ENCODE peak calls at places on chromosome 12, in six cellular contexts. One of them, this sample, is unnamed.

GRCh38 chr12:85489194-85489593 is 209.2 kb downstream of the ALX1 start:
- DNase-seq in heart left ventricle: no peak
- DNase-seq in naive thymus-derived CD4-positive, alpha-beta T cell: no peak
- DNase-seq in trophoblast cell: no peak
- DNase-seq in fibroblast of lung: no peak
- DNase-seq in mammary epithelial cell: no peak
- DNase-seq in this sample: no peak

GRCh38 chr12:42695490-42695995 is 106.0 kb upstream of the PRICKLE1 start:
- DNase-seq in naive thymus-derived CD4-positive, alpha-beta T cell: no peak
- DNase-seq in mammary epithelial cell: no peak
- DNase-seq in heart left ventricle: no peak
- DNase-seq in trophoblast cell: no peak
- DNase-seq in fibroblast of lung: no peak
- DNase-seq in this sample: no peak

GRCh38 chr12:129325566-129325965 is 472.3 kb downstream of the GLT1D1 start:
- DNase-seq in trophoblast cell: no peak
- DNase-seq in fibroblast of lung: no peak
- DNase-seq in naive thymus-derived CD4-positive, alpha-beta T cell: no peak
- DNase-seq in mammary epithelial cell: no peak
- DNase-seq in heart left ventricle: no peak
- DNase-seq in this sample: no peak

GRCh38 chr12:130160306-130160705 is 2.0 kb upstream of the FZD10 start:
- DNase-seq in mammary epithelial cell: no peak
- DNase-seq in trophoblast cell: no peak
- DNase-seq in fibroblast of lung: no peak
- DNase-seq in heart left ventricle: no peak
- DNase-seq in naive thymus-derived CD4-positive, alpha-beta T cell: no peak
- DNase-seq in this sample: peak; percentile 5

GRCh38 chr12:27969011-27969900 is 3.3 kb downstream of the PTHLH start:
- DNase-seq in heart left ventricle: peak; percentile 27
- DNase-seq in trophoblast cell: no peak
- DNase-seq in fibroblast of lung: peak; percentile 38
- DNase-seq in mammary epithelial cell: no peak
- DNase-seq in naive thymus-derived CD4-positive, alpha-beta T cell: no peak
- DNase-seq in this sample: no peak

GRCh38 chr12:96719671-96720362 is 187.2 kb upstream of the NEDD1 start:
- DNase-seq in trophoblast cell: no peak
- DNase-seq in mammary epithelial cell: peak; percentile 12
- DNase-seq in heart left ventricle: no peak
- DNase-seq in fibroblast of lung: peak; percentile 67
- DNase-seq in naive thymus-derived CD4-positive, alpha-beta T cell: peak; percentile 8
- DNase-seq in this sample: no peak

GRCh38 chr12:96478011-96478410 is 11.4 kb upstream of the CFAP54 start:
- DNase-seq in naive thymus-derived CD4-positive, alpha-beta T cell: no peak
- DNase-seq in mammary epithelial cell: no peak
- DNase-seq in heart left ventricle: no peak
- DNase-seq in fibroblast of lung: no peak
- DNase-seq in trophoblast cell: no peak
- DNase-seq in this sample: no peak

GRCh38 chr12:42809226-42809625 is 219.7 kb upstream of the PRICKLE1 start:
- DNase-seq in naive thymus-derived CD4-positive, alpha-beta T cell: no peak
- DNase-seq in fibroblast of lung: peak; percentile 13
- DNase-seq in heart left ventricle: no peak
- DNase-seq in trophoblast cell: no peak
- DNase-seq in mammary epithelial cell: no peak
- DNase-seq in this sample: no peak

GRCh38 chr12:109160433-109160832 is 44.0 kb downstream of the ACACB start:
- DNase-seq in mammary epithelial cell: no peak
- DNase-seq in heart left ventricle: peak; percentile 57
- DNase-seq in naive thymus-derived CD4-positive, alpha-beta T cell: no peak
- DNase-seq in trophoblast cell: no peak
- DNase-seq in fibroblast of lung: no peak
- DNase-seq in this sample: no peak

GRCh38 chr12:63870838-63871237 is 26.3 kb downstream of the SRGAP1 start:
- DNase-seq in trophoblast cell: no peak
- DNase-seq in mammary epithelial cell: no peak
- DNase-seq in fibroblast of lung: no peak
- DNase-seq in heart left ventricle: no peak
- DNase-seq in naive thymus-derived CD4-positive, alpha-beta T cell: no peak
- DNase-seq in this sample: no peak

GRCh38 chr12:53560912-53561589 is 53.8 kb upstream of the NPFF start:
- DNase-seq in naive thymus-derived CD4-positive, alpha-beta T cell: no peak
- DNase-seq in heart left ventricle: no peak
- DNase-seq in fibroblast of lung: no peak
- DNase-seq in mammary epithelial cell: no peak
- DNase-seq in trophoblast cell: no peak
- DNase-seq in this sample: no peak

GRCh38 chr12:119302334-119303132 is 32.0 kb upstream of the CCDC60 start:
- DNase-seq in heart left ventricle: no peak
- DNase-seq in mammary epithelial cell: no peak
- DNase-seq in naive thymus-derived CD4-positive, alpha-beta T cell: no peak
- DNase-seq in fibroblast of lung: no peak
- DNase-seq in trophoblast cell: no peak
- DNase-seq in this sample: no peak

GRCh38 chr12:53575502-53576264 is 50.5 kb downstream of the ATF7 start:
- DNase-seq in mammary epithelial cell: peak; percentile 87
- DNase-seq in trophoblast cell: no peak
- DNase-seq in fibroblast of lung: peak; percentile 91
- DNase-seq in heart left ventricle: no peak
- DNase-seq in naive thymus-derived CD4-positive, alpha-beta T cell: no peak
- DNase-seq in this sample: no peak

GRCh38 chr12:65631621-65632111 is 192.6 kb upstream of the HMGA2 start:
- DNase-seq in heart left ventricle: no peak
- DNase-seq in fibroblast of lung: peak; percentile 98
- DNase-seq in trophoblast cell: peak; percentile 90
- DNase-seq in naive thymus-derived CD4-positive, alpha-beta T cell: no peak
- DNase-seq in mammary epithelial cell: peak; percentile 100
- DNase-seq in this sample: no peak

GRCh38 chr12:530871-531270 is 71.1 kb downstream of the B4GALNT3 start:
- DNase-seq in naive thymus-derived CD4-positive, alpha-beta T cell: no peak
- DNase-seq in mammary epithelial cell: no peak
- DNase-seq in fibroblast of lung: no peak
- DNase-seq in heart left ventricle: no peak
- DNase-seq in trophoblast cell: no peak
- DNase-seq in this sample: no peak

GRCh38 chr12:89354630-89354931 is 2.3 kb upstream of the DUSP6 start:
- DNase-seq in heart left ventricle: no peak
- DNase-seq in naive thymus-derived CD4-positive, alpha-beta T cell: peak; percentile 2
- DNase-seq in mammary epithelial cell: no peak
- DNase-seq in trophoblast cell: no peak
- DNase-seq in fibroblast of lung: peak; percentile 51
- DNase-seq in this sample: no peak

GRCh38 chr12:32690927-32691326 is 11.8 kb downstream of the DNM1L start:
- DNase-seq in trophoblast cell: no peak
- DNase-seq in naive thymus-derived CD4-positive, alpha-beta T cell: no peak
- DNase-seq in fibroblast of lung: no peak
- DNase-seq in heart left ventricle: no peak
- DNase-seq in mammary epithelial cell: no peak
- DNase-seq in this sample: no peak
- H3K9me3 ChIP-seq in trophoblast cell: no peaks in the 10 kb centered on the region
- H3K9me3 ChIP-seq in naive thymus-derived CD4-positive, alpha-beta T cell: no peaks in the 10 kb centered on the region
- H3K9me3 ChIP-seq in fibroblast of lung: no peaks in the 10 kb centered on the region
- H3K9me3 ChIP-seq in heart left ventricle: no peaks in the 10 kb centered on the region
- H3K9me3 ChIP-seq in mammary epithelial cell: no peaks in the 10 kb centered on the region
- H3K9me3 ChIP-seq in this sample: no peaks in the 10 kb centered on the region

GRCh38 chr12:92702754-92703679 is at the start of gene PLEKHG7:
- DNase-seq in naive thymus-derived CD4-positive, alpha-beta T cell: no peak
- DNase-seq in fibroblast of lung: no peak
- DNase-seq in heart left ventricle: no peak
- DNase-seq in mammary epithelial cell: no peak
- DNase-seq in trophoblast cell: no peak
- DNase-seq in this sample: no peak
- H3K4me1 ChIP-seq in naive thymus-derived CD4-positive, alpha-beta T cell: no peaks in the 10 kb centered on the region
- H3K4me1 ChIP-seq in fibroblast of lung: no peaks in the 10 kb centered on the region
- H3K4me1 ChIP-seq in heart left ventricle: no peaks in the 10 kb centered on the region
- H3K4me1 ChIP-seq in mammary epithelial cell: no peaks in the 10 kb centered on the region
- H3K4me1 ChIP-seq in trophoblast cell: no peaks in the 10 kb centered on the region
- H3K4me1 ChIP-seq in this sample: no peaks in the 10 kb centered on the region

DNA sequence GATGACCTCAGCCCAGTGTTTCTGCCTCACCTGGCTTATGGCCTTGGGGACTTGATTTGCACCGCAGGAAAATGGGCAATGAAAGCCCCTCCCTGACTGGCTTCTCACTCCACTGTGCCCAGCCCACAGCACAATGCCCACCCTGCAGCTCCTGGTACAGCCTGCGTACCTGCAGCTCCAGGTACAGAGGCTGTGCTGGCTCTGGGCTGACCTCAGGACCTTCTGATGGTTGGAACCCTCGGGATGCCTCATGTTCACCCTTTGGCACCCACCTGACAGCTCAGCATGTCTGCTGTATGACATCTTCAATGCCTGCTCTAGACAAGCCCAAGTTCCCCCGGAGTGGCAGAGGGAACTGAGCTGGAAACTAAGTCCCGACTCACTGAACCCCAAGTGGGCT is 87.1 kb downstream of the ALG10 start:
- DNase-seq in fibroblast of lung: no peak
- DNase-seq in heart left ventricle: no peak
- DNase-seq in naive thymus-derived CD4-positive, alpha-beta T cell: no peak
- DNase-seq in trophoblast cell: no peak
- DNase-seq in mammary epithelial cell: no peak
- DNase-seq in this sample: no peak
- H3K9me3 ChIP-seq in fibroblast of lung: no peaks in the 10 kb centered on the region
- H3K9me3 ChIP-seq in heart left ventricle: no peaks in the 10 kb centered on the region
- H3K9me3 ChIP-seq in naive thymus-derived CD4-positive, alpha-beta T cell: no peaks in the 10 kb centered on the region
- H3K9me3 ChIP-seq in trophoblast cell: peaks cover 47% of the 10 kb centered on the region
- H3K9me3 ChIP-seq in mammary epithelial cell: peaks cover 15% of the 10 kb centered on the region
- H3K9me3 ChIP-seq in this sample: no peaks in the 10 kb centered on the region

GRCh38 chr12:93802698-93803097 is 125.5 kb downstream of the CRADD start:
- DNase-seq in fibroblast of lung: peak; percentile 77
- DNase-seq in naive thymus-derived CD4-positive, alpha-beta T cell: no peak
- DNase-seq in mammary epithelial cell: no peak
- DNase-seq in heart left ventricle: no peak
- DNase-seq in trophoblast cell: no peak
- DNase-seq in this sample: no peak
- H3K4me1 ChIP-seq in fibroblast of lung: peaks cover 13% of the 10 kb centered on the region
- H3K4me1 ChIP-seq in naive thymus-derived CD4-positive, alpha-beta T cell: no peaks in the 10 kb centered on the region
- H3K4me1 ChIP-seq in mammary epithelial cell: peaks cover 33% of the 10 kb centered on the region
- H3K4me1 ChIP-seq in heart left ventricle: peaks cover 32% of the 10 kb centered on the region
- H3K4me1 ChIP-seq in trophoblast cell: peaks cover 2% of the 10 kb centered on the region
- H3K4me1 ChIP-seq in this sample: peaks cover 16% of the 10 kb centered on the region

GRCh38 chr12:57998251-57998650 is 56.9 kb downstream of the ATP23 start:
- DNase-seq in heart left ventricle: no peak
- DNase-seq in trophoblast cell: no peak
- DNase-seq in naive thymus-derived CD4-positive, alpha-beta T cell: no peak
- DNase-seq in fibroblast of lung: no peak
- DNase-seq in mammary epithelial cell: no peak
- DNase-seq in this sample: no peak

GRCh38 chr12:57996520-57996919 is 55.2 kb downstream of the ATP23 start:
- DNase-seq in naive thymus-derived CD4-positive, alpha-beta T cell: no peak
- DNase-seq in mammary epithelial cell: no peak
- DNase-seq in fibroblast of lung: no peak
- DNase-seq in heart left ventricle: no peak
- DNase-seq in trophoblast cell: no peak
- DNase-seq in this sample: no peak

DNA sequence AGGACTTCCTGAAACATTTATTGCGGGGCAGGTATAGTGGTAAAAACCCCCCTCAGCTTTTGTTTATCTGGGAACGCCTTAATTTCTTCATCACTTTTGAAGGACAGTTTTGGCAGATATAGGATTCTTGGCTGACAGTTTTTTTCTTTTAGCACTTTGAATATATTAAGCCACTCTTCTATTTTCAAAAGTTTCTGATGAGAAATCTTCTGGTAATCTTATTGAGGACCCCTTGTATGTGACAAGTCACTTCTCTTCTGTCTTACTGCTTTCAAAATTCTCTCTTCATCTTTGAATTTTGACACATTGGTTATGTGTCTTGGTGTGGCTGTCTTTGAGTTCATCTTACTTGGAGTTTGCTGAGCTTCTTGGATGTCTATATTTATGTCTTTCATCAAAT is 59.1 kb downstream of the ATP23 start:
- DNase-seq in naive thymus-derived CD4-positive, alpha-beta T cell: no peak
- DNase-seq in mammary epithelial cell: no peak
- DNase-seq in trophoblast cell: no peak
- DNase-seq in fibroblast of lung: no peak
- DNase-seq in heart left ventricle: no peak
- DNase-seq in this sample: no peak
- H3K9me3 ChIP-seq in naive thymus-derived CD4-positive, alpha-beta T cell: no peaks in the 10 kb centered on the region
- H3K9me3 ChIP-seq in mammary epithelial cell: peaks cover 16% of the 10 kb centered on the region
- H3K9me3 ChIP-seq in trophoblast cell: peaks cover 21% of the 10 kb centered on the region
- H3K9me3 ChIP-seq in fibroblast of lung: no peaks in the 10 kb centered on the region
- H3K9me3 ChIP-seq in heart left ventricle: peaks cover 46% of the 10 kb centered on the region
- H3K9me3 ChIP-seq in this sample: peaks cover 41% of the 10 kb centered on the region